ENCODE peak calls at places on chromosomes 2 and 18, in six cellular contexts. B is HEK293T, M is cardiac muscle cell, T is KBM-7, G is heart right ventricle, Z is NCI-H1092. W is an unnamed sample.
A peak's percentile ranks its signal among the peaks of the same experiment; 100 is the strongest.

GRCh38 chr2:6931753-6932152 is 14.5 kb downstream of the RNF144A start:
- DNase-seq in B (no peak), M (no peak), T (no peak), G (no peak), Z (no peak), W (no peak)

GRCh38 chr18:68944826-68945225 is 146.9 kb downstream of the CCDC102B start:
- DNase-seq in B (no peak), M (peak; percentile 17), T (no peak), G (no peak), Z (no peak), W (no peak)

GRCh38 chr2:63977904-63978303 is 41.3 kb downstream of the VPS54 start:
- DNase-seq in B (no peak), M (no peak), T (no peak), G (no peak), Z (no peak), W (no peak)

GRCh38 chr2:186590538-186591441 is 934 bp downstream of the ITGAV start:
- DNase-seq in B (peak; percentile 28), M (peak; percentile 64), T (peak; percentile 74), G (no peak), Z (no peak), W (peak; percentile 77)

GRCh38 chr2:214310319-214310718 is 100.5 kb upstream of the VWC2L start:
- DNase-seq in B (no peak), M (peak; percentile 7), T (no peak), G (no peak), Z (no peak), W (no peak)

GRCh38 chr2:63861220-63861822 is 19.6 kb downstream of the UGP2 start:
- DNase-seq in B (peak; percentile 39), M (peak; percentile 57), T (peak; percentile 80), G (no peak), Z (no peak), W (peak; percentile 66)

GRCh38 chr2:215022418-215022817 is 116.0 kb downstream of the ABCA12 start:
- DNase-seq in B (no peak), M (peak; percentile 5), T (no peak), G (no peak), Z (no peak), W (no peak)

GRCh38 chr2:84924173-84925106 is 19.0 kb downstream of the TMSB10 start:
- DNase-seq in B (no peak), M (no peak), T (peak; percentile 37), G (peak; percentile 19), Z (no peak), W (no peak)

GRCh38 chr18:67742954-67743353 is 226.4 kb upstream of the DSEL start:
- DNase-seq in B (no peak), M (no peak), T (no peak), G (no peak), Z (no peak), W (no peak)

GRCh38 chr2:238380785-238381184 is 45.9 kb upstream of the ASB1 start:
- DNase-seq in B (no peak), M (no peak), T (no peak), G (no peak), Z (no peak), W (no peak)

GRCh38 chr2:120245520-120245835 is 7.2 kb upstream of the RALB start:
- DNase-seq in B (peak; percentile 71), M (peak; percentile 16), T (no peak), G (no peak), Z (no peak), W (no peak)

GRCh38 chr2:85216927-85217326 is 83.7 kb downstream of the TCF7L1 start:
- DNase-seq in B (no peak), M (no peak), T (no peak), G (no peak), Z (no peak), W (no peak)

GRCh38 chr2:48510329-48510728 is 19.6 kb upstream of the STON1 start:
- DNase-seq in B (no peak), M (no peak), T (no peak), G (no peak), Z (no peak), W (no peak)